ENCODE peak calls at places on chromosomes 11 and 22, in five cellular contexts. P is hepatocyte, J is colonic mucosa, T is transverse colon, G is GM23338. M is an unnamed sample.

GRCh38 chr22:19515654-19516377 is 8.4 kb downstream of the CLDN5 start:
- DNase-seq in J (no peak), G (no peak), T (no peak), P (no peak), M (no peak)

GRCh38 chr11:30984442-30984816 is 385.1 kb downstream of the DCDC1 start:
- DNase-seq in T (no peak), J (no peak), P (peak; percentile 27), G (no peak), M (no peak)

GRCh38 chr11:1841511-1842148 is 2.8 kb downstream of the TNNI2 start:
- DNase-seq in T (no peak), G (no peak), J (no peak), P (no peak), M (no peak)

GRCh38 chr11:47768090-47768620 is 1.0 kb upstream of the FNBP4 start:
- DNase-seq in J (peak; percentile 77), G (peak; percentile 65), P (peak; percentile 61), T (peak; percentile 72), M (peak; percentile 77)

GRCh38 chr22:25777870-25778269 is 35.9 kb downstream of the MYO18B start:
- DNase-seq in T (no peak), G (peak; percentile 44), J (peak; percentile 23), P (peak; percentile 55), M (peak; percentile 62)

GRCh38 chr11:73126804-73127480 is 15.2 kb downstream of the FCHSD2 start:
- DNase-seq in P (no peak), G (no peak), T (no peak), J (no peak), M (no peak)

GRCh38 chr11:68418671-68419070 is 41.9 kb upstream of the PPP6R3 start:
- DNase-seq in J (no peak), P (no peak), T (no peak), G (no peak), M (no peak)

GRCh38 chr11:12198261-12198925 is 88.0 kb downstream of the MICAL2 start:
- DNase-seq in P (no peak), T (no peak), G (no peak), J (no peak), M (no peak)

GRCh38 chr11:125846188-125846587 is 13.1 kb downstream of the PATE4 start:
- DNase-seq in T (no peak), G (no peak), J (no peak), P (no peak), M (no peak)

GRCh38 chr11:59611570-59612565 is 3.7 kb downstream of the OSBP start:
- DNase-seq in G (no peak), T (peak; percentile 64), P (peak; percentile 18), J (peak; percentile 85), M (peak; percentile 60)

GRCh38 chr11:123065634-123066033 is 3.7 kb upstream of the HSPA8 start:
- DNase-seq in T (no peak), J (no peak), P (no peak), G (no peak), M (no peak)

GRCh38 chr22:23534201-23534850 is 45.8 kb downstream of the IGLL1 start:
- DNase-seq in G (no peak), J (no peak), T (no peak), P (no peak), M (no peak)

GRCh38 chr22:25485626-25486545 is 78.6 kb upstream of the GRK3 start:
- DNase-seq in P (no peak), T (no peak), J (no peak), G (no peak), M (peak; percentile 55)

GRCh38 chr11:12199231-12199948 is 89.0 kb downstream of the MICAL2 start:
- DNase-seq in P (no peak), J (no peak), T (peak; percentile 38), G (no peak), M (no peak)

GRCh38 chr11:10294289-10294953 is 402 bp upstream of the SBF2 start:
- DNase-seq in J (peak; percentile 61), P (peak; percentile 70), T (peak; percentile 41), G (peak; percentile 62), M (peak; percentile 56)

GRCh38 chr22:26893711-26894110 is 236.3 kb downstream of the MIAT start:
- DNase-seq in J (no peak), G (peak; percentile 63), T (no peak), P (no peak), M (no peak)

GRCh38 chr11:120180571-120181445 is 30.0 kb upstream of the OAF start:
- DNase-seq in T (no peak), P (peak; percentile 19), J (peak; percentile 17), G (peak; percentile 53), M (no peak)

GRCh38 chr22:37177221-37177620 is 10.8 kb downstream of the C1QTNF6 start:
- DNase-seq in P (no peak), G (no peak), J (no peak), T (no peak), M (no peak)

GRCh38 chr22:38986629-38987028 is 4.5 kb downstream of the APOBEC3B start:
- DNase-seq in P (no peak), T (no peak), J (no peak), G (no peak), M (no peak)
- H3K27ac ChIP-seq in P (no peak overlapping the region), T (no peak overlapping the region), J (no peak overlapping the region), G (no peak overlapping the region), M (no peak overlapping the region)

GRCh38 chr11:46119352-46120216 is 1.7 kb downstream of the PHF21A start:
- DNase-seq in P (peak; percentile 77), J (peak; percentile 60), G (peak; percentile 60), T (peak; percentile 59), M (peak; percentile 43)
- H3K27ac ChIP-seq in P (peak overlapping the region; percentile 96), J (peak overlapping the region; percentile 96), G (peak overlapping the region; percentile 46), T (peak overlapping the region; percentile 93), M (no peak overlapping the region)

DNA sequence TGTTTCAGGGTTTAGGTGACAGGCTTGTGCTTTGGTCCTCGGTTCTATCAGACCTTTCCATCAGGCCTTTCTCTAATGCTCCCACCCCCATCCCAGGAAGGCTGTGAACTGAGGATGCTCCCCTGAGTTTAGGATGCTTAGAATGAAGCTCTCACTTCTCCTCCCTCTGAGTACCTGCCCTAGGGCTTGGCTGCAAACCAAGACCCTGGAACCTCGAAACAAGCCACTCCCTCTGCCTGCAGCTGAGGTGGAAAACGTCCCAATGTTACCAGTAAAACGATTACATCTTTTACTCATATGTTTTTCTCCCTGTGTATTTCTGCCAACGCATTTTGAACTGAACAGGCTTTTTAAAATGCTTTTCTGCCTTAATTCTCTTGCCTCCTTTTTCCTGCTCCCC is 54.5 kb upstream of the BMAL1 start:
- DNase-seq in J (no peak), G (no peak), T (no peak), P (no peak), M (peak; percentile 24)
- H3K27ac ChIP-seq in J (no peak overlapping the region), G (no peak overlapping the region), T (no peak overlapping the region), P (no peak overlapping the region), M (peak overlapping the region; percentile 13)

GRCh38 chr22:41047741-41048140 is 44.7 kb upstream of the EP300 start:
- DNase-seq in P (no peak), G (no peak), J (no peak), T (no peak), M (no peak)

GRCh38 chr22:41050873-41051272 is 41.5 kb upstream of the EP300 start:
- DNase-seq in T (no peak), P (no peak), J (no peak), G (no peak), M (no peak)

GRCh38 chr22:41052661-41053490 is 39.5 kb upstream of the EP300 start:
- DNase-seq in G (no peak), P (peak; percentile 57), T (no peak), J (no peak), M (peak; percentile 45)

GRCh38 chr22:41043727-41044126 is 48.7 kb upstream of the EP300 start:
- DNase-seq in P (no peak), T (no peak), G (no peak), J (no peak), M (no peak)

GRCh38 chr22:41048791-41049717 is 43.3 kb upstream of the EP300 start:
- DNase-seq in G (peak; percentile 64), P (peak; percentile 83), J (peak; percentile 52), T (peak; percentile 56), M (peak; percentile 97)
- H3K27ac ChIP-seq in G (no peak overlapping the region), P (peak overlapping the region; percentile 78), J (peak overlapping the region; percentile 20), T (peak overlapping the region; percentile 47), M (peak overlapping the region; percentile 96)

GRCh38 chr11:76670475-76671235 is at the start of gene LRRC32:
- DNase-seq in G (peak; percentile 62), T (peak; percentile 57), P (peak; percentile 55), J (peak; percentile 67), M (no peak)
- H3K27ac ChIP-seq in G (no peak within 1 kb of the TSS), T (peak within 1 kb of the TSS; percentile 54), P (peak within 1 kb of the TSS; percentile 40), J (peak within 1 kb of the TSS; percentile 28), M (no peak within 1 kb of the TSS)

M was measured in SJCRH30.